ENCODE peak calls at places on chromosomes 1 and 21, in seven cellular contexts. Z is epithelial cell of prostate, T is heart right ventricle, R is cardiac muscle cell, A is head of caudate nucleus, G is NCI-H2081, Y is ACHN. H is an unnamed sample.

GRCh38 chr1:226708342-226708780 is 30.7 kb downstream of the ITPKB start:
- DNase-seq in Z (no peak), T (no peak), R (peak), A (no peak), G (no peak), Y (peak), H (peak)

GRCh38 chr21:44898851-44899767 is 21.6 kb downstream of the ITGB2 start:
- DNase-seq in Z (no peak), T (no peak), R (no peak), A (no peak), G (no peak), Y (no peak), H (no peak)

GRCh38 chr1:9151326-9151860 is 22.5 kb upstream of the GPR157 start:
- DNase-seq in Z (no peak), T (peak), R (peak), A (no peak), G (no peak), Y (no peak), H (no peak)

GRCh38 chr1:67544921-67545320 is 114.7 kb upstream of the SERBP1 start:
- DNase-seq in Z (no peak), T (no peak), R (no peak), A (no peak), G (no peak), Y (no peak), H (no peak)

GRCh38 chr1:52059326-52059725 is 3.2 kb downstream of the BTF3L4 start:
- DNase-seq in Z (no peak), T (no peak), R (peak), A (no peak), G (no peak), Y (peak), H (no peak)

GRCh38 chr21:10639123-10639522 is 117.7 kb downstream of the TPTE start:
- DNase-seq in Z (no peak), T (no peak), R (no peak), A (no peak), G (no peak), Y (no peak), H (no peak)

GRCh38 chr1:118773656-118774055 is 214.5 kb downstream of the TBX15 start:
- DNase-seq in Z (no peak), T (no peak), R (no peak), A (no peak), G (no peak), Y (no peak), H (no peak)

GRCh38 chr1:31166462-31166861 is 73.2 kb downstream of the NKAIN1 start:
- DNase-seq in Z (no peak), T (no peak), R (no peak), A (no peak), G (no peak), Y (no peak), H (no peak)

GRCh38 chr1:236015539-236015938 is 49.4 kb downstream of the NID1 start:
- DNase-seq in Z (no peak), T (no peak), R (no peak), A (no peak), G (no peak), Y (no peak), H (no peak)

GRCh38 chr1:183124259-183124658 is 61.8 kb upstream of the LAMC2 start:
- DNase-seq in Z (no peak), T (no peak), R (no peak), A (no peak), G (no peak), Y (no peak), H (no peak)

GRCh38 chr1:200038987-200039848 is 11.7 kb downstream of the NR5A2 start:
- DNase-seq in Z (no peak), T (no peak), R (no peak), A (no peak), G (peak), Y (peak), H (peak)

GRCh38 chr1:51313268-51313852 is 17.0 kb downstream of the TTC39A start:
- DNase-seq in Z (no peak), T (no peak), R (peak), A (no peak), G (no peak), Y (peak), H (no peak)

GRCh38 chr1:12177999-12178441 is 11.2 kb downstream of the TNFRSF1B start:
- DNase-seq in Z (no peak), T (no peak), R (peak), A (peak), G (peak), Y (peak), H (no peak)

GRCh38 chr1:92446546-92446945 is 40.2 kb downstream of the GFI1 start:
- DNase-seq in Z (no peak), T (no peak), R (peak), A (no peak), G (no peak), Y (no peak), H (peak)

GRCh38 chr1:95339377-95339776 is 105.4 kb downstream of the RWDD3 start:
- DNase-seq in Z (no peak), T (no peak), R (no peak), A (no peak), G (no peak), Y (no peak), H (no peak)

GRCh38 chr1:151837197-151837596 is 2.4 kb downstream of the C2CD4D start:
- DNase-seq in Z (no peak), T (no peak), R (no peak), A (no peak), G (no peak), Y (no peak), H (no peak)

GRCh38 chr1:5001466-5001865 is 347.1 kb downstream of the AJAP1 start:
- DNase-seq in Z (no peak), T (no peak), R (no peak), A (no peak), G (no peak), Y (no peak), H (no peak)

GRCh38 chr1:41668967-41669366 is 184.5 kb upstream of the EDN2 start:
- DNase-seq in Z (no peak), T (no peak), R (no peak), A (no peak), G (no peak), Y (no peak), H (no peak)

GRCh38 chr1:116498789-116499628 is 71.8 kb downstream of the CD58 start:
- DNase-seq in Z (no peak), T (peak), R (peak), A (peak), G (peak), Y (peak), H (peak)

GRCh38 chr1:36989260-36989659 is 45.1 kb downstream of the GRIK3 start:
- DNase-seq in Z (no peak), T (no peak), R (no peak), A (peak), G (no peak), Y (no peak), H (no peak)

GRCh38 chr1:226738421-226738994 is 574 bp downstream of the ITPKB start:
- DNase-seq in Z (no peak), T (no peak), R (peak), A (peak), G (peak), Y (peak), H (peak)

GRCh38 chr1:160373696-160374095 is 6.8 kb downstream of the NHLH1 start:
- DNase-seq in Z (no peak), T (no peak), R (no peak), A (no peak), G (no peak), Y (no peak), H (no peak)

GRCh38 chr1:232589809-232590741 is 39.9 kb downstream of the SIPA1L2 start:
- DNase-seq in Z (no peak), T (no peak), R (peak), A (no peak), G (no peak), Y (no peak), H (no peak)

GRCh38 chr1:22602060-22602740 is 34.2 kb upstream of the C1QA start:
- DNase-seq in Z (no peak), T (no peak), R (no peak), A (no peak), G (no peak), Y (no peak), H (no peak)

GRCh38 chr1:147924813-147925212 is 3.4 kb upstream of the GPR89B start:
- DNase-seq in Z (no peak), T (no peak), R (no peak), A (no peak), G (no peak), Y (no peak), H (no peak)

GRCh38 chr1:28775121-28775942 is 36.6 kb upstream of the OPRD1 start:
- DNase-seq in Z (no peak), T (peak), R (peak), A (peak), G (peak), Y (peak), H (peak)

GRCh38 chr1:156474966-156475365 is 25.6 kb downstream of the MEF2D start:
- DNase-seq in Z (no peak), T (no peak), R (no peak), A (no peak), G (no peak), Y (no peak), H (no peak)

GRCh38 chr21:37555672-37556261 is 189.2 kb downstream of the DYRK1A start:
- DNase-seq in Z (no peak), T (no peak), R (no peak), A (no peak), G (no peak), Y (no peak), H (no peak)

GRCh38 chr1:212315907-212316306 is 30.7 kb downstream of the PPP2R5A start:
- DNase-seq in Z (no peak), T (no peak), R (peak), A (no peak), G (no peak), Y (peak), H (no peak)

GRCh38 chr1:176055398-176055797 is 151.7 kb downstream of the COP1 start:
- DNase-seq in Z (no peak), T (no peak), R (no peak), A (no peak), G (no peak), Y (no peak), H (no peak)

GRCh38 chr1:86247553-86248279 is 91.1 kb upstream of the COL24A1 start:
- DNase-seq in Z (no peak), T (no peak), R (no peak), A (no peak), G (no peak), Y (no peak), H (no peak)

GRCh38 chr21:26834181-26834945 is 10.8 kb downstream of the ADAMTS1 start:
- DNase-seq in Z (no peak), T (no peak), R (peak), A (no peak), G (no peak), Y (peak), H (peak)

GRCh38 chr21:35843911-35844667 is 216.2 kb downstream of the SETD4 start:
- DNase-seq in Z (no peak), T (no peak), R (peak), A (no peak), G (no peak), Y (no peak), H (no peak)

GRCh38 chr1:229570891-229571516 is 12.5 kb upstream of the ABCB10 start:
- DNase-seq in Z (no peak), T (no peak), R (no peak), A (no peak), G (no peak), Y (no peak), H (no peak)

GRCh38 chr21:42524341-42525227 is 10.9 kb downstream of the SLC37A1 start:
- DNase-seq in Z (no peak), T (peak), R (no peak), A (no peak), G (peak), Y (no peak), H (no peak)

H was measured in foreskin keratinocyte.